ENCODE peak calls at places on chromosome 3, in seven cellular contexts. W is mesendoderm, S is IMR-90, R is neuronal stem cell, F is H9, U is H1, Z is mesenchymal stem cell. I is an unnamed sample.

GRCh38 chr3:15081960-15082664 is 16.8 kb downstream of the RBSN start:
- DNase-seq in W (no peak), R (no peak), Z (peak), F (no peak), S (peak), U (no peak), I (peak)

GRCh38 chr3:47398218-47398617 is 17.4 kb downstream of the PTPN23 start:
- DNase-seq in F (no peak), W (no peak), Z (no peak), R (no peak), S (peak), U (no peak), I (no peak)

GRCh38 chr3:24002129-24002528 is 57.0 kb downstream of the NR1D2 start:
- DNase-seq in F (no peak), Z (no peak), W (no peak), U (no peak), S (no peak), R (no peak), I (no peak)

GRCh38 chr3:188842628-188843027 is 329.1 kb upstream of the TPRG1 start:
- DNase-seq in W (no peak), S (peak), Z (peak), F (no peak), R (no peak), U (no peak), I (no peak)

GRCh38 chr3:64160000-64160690 is 65.1 kb downstream of the PRICKLE2 start:
- DNase-seq in U (no peak), S (no peak), Z (no peak), F (no peak), R (no peak), W (no peak), I (no peak)

GRCh38 chr3:159761377-159761776 is 227.3 kb upstream of the IL12A start:
- DNase-seq in F (no peak), R (no peak), W (no peak), U (no peak), Z (peak), S (peak), I (no peak)

GRCh38 chr3:184491867-184492615 is 69.5 kb upstream of the EPHB3 start:
- DNase-seq in W (no peak), S (no peak), Z (no peak), R (no peak), F (no peak), U (no peak), I (peak)

GRCh38 chr3:192571197-192571791 is 156.0 kb downstream of the FGF12 start:
- DNase-seq in Z (no peak), S (peak), U (no peak), W (no peak), F (peak), R (no peak), I (peak)

GRCh38 chr3:57079221-57079831 is 18.9 kb downstream of the SPATA12 start:
- DNase-seq in U (no peak), R (peak), Z (peak), F (peak), W (peak), S (no peak), I (peak)

GRCh38 chr3:45029661-45030060 is 3.6 kb downstream of the CLEC3B start:
- DNase-seq in S (peak), U (no peak), R (no peak), F (no peak), Z (no peak), W (no peak), I (peak)

GRCh38 chr3:55247666-55248065 is 239.4 kb downstream of the WNT5A start:
- DNase-seq in S (peak), R (no peak), Z (no peak), U (no peak), F (no peak), W (no peak), I (peak)

GRCh38 chr3:178320481-178321352 is 215.5 kb upstream of the KCNMB2 start:
- DNase-seq in R (no peak), Z (peak), W (no peak), U (no peak), S (peak), F (no peak), I (peak)

GRCh38 chr3:7630351-7630911 is 769.5 kb downstream of the GRM7 start:
- DNase-seq in Z (peak), S (no peak), F (no peak), U (no peak), W (peak), R (no peak), I (peak)

GRCh38 chr3:2166552-2166951 is 67.9 kb downstream of the CNTN4 start:
- DNase-seq in W (peak), U (no peak), Z (peak), R (no peak), S (no peak), F (no peak), I (no peak)

GRCh38 chr3:109804697-109805096 is 467.4 kb upstream of the DPPA4 start:
- DNase-seq in U (no peak), R (no peak), Z (no peak), W (no peak), F (no peak), S (no peak), I (no peak)

GRCh38 chr3:13888576-13888975 is 8.7 kb upstream of the WNT7A start:
- DNase-seq in S (no peak), F (no peak), W (no peak), R (no peak), U (no peak), Z (no peak), I (no peak)

GRCh38 chr3:62587169-62587568 is 213.8 kb upstream of the FEZF2 start:
- DNase-seq in R (no peak), S (peak), W (no peak), F (no peak), Z (peak), U (no peak), I (no peak)

DNA sequence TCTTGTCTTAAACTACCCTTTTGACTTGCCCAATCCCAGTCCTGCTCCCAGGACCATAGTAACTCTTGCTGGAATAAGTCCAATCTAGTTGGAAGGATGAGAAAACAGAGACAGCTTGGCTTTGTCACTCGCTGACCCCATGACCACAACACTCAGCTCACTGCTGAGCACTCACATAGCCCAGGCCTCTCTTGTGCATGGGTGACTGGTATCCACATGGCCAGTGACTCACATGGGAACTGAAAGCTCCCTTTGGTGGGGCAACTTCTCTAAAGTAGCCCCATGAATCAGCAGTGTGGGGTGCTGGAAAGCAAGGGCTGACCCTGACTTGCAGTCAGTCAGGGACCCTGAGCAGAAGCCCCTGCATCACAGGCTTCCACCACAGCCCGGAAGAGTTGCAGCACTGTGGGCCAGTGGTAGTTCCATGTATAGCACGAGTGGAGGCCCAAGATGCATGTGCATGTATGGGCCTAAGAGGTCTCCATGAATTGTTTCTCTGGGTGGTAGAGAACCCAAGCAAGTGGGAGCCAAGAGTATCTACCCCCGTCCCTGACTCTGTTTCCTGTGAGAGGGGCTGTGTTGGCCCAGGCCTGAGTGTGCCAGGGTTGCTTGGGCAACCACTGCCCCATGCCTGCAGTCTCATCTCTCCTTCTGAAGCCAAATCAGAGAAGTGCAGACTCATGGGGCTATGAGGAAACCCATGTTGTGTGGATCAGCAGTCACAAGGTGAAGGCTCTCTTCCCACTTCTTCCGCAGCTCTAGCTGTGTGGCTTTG is 62.1 kb upstream of the XCR1 start:
- DNase-seq in Z (peak), W (no peak), F (no peak), S (peak), R (no peak), U (no peak), I (peak)
- H2BK5ac ChIP-seq in Z (no peak), W (no peak), F (no peak), S (no peak), R (no peak), U (no peak), I (no peak)

DNA sequence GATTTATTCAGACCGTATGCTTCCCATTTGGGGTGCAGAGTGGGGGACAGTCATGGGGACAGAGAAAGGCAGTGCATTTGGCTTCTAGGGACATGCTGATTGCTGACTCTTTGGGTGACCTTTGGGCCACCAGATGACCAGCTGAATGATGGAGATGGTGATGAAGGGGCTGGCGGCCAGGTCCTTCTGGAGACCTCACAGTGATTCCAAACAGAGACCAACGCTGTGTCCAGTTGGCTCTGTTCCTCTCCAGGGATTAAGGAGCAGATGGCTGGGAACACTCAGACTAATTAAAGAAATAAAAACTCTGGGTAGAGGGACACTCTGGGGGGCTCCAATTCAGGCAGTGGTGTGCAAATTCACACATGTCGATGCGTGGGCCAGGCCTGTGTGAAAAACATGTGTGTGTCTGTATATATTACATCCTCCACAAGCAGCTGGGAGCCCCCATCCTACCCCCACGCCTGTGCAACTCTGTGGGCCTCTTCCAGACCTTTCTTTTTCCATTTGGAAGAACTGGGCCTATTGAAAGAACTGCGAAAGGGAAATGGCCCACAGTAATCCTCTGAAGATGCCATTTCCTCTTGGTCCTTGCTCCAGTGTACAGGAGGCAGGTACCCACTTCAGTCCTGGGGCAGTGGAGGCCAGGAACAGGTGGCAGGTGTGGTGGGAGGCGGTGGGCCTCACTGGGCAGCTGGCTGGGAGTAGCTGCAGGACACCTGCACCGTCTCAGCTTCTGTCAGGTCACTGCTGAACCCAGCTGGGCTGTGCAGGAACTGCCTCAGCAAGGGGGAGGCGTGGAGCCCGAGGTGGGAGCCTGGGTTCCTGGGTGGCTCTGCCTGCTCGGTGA is 8.9 kb downstream of the XIRP1 start:
- DNase-seq in Z (no peak), U (no peak), F (no peak), W (no peak), R (no peak), S (no peak), I (no peak)
- H2BK5ac ChIP-seq in Z (no peak), U (no peak), F (no peak), W (no peak), R (peak), S (no peak), I (no peak)

GRCh38 chr3:32583708-32584107 is 13.1 kb upstream of the DYNC1LI1 start:
- DNase-seq in S (peak), F (no peak), Z (peak), U (no peak), W (no peak), R (no peak), I (peak)
- H2BK5ac ChIP-seq in S (no peak), F (no peak), Z (no peak), U (no peak), W (no peak), R (no peak), I (no peak)

GRCh38 chr3:89950772-89951171 is 843.4 kb downstream of the EPHA3 start:
- DNase-seq in R (no peak), S (no peak), Z (no peak), U (no peak), F (no peak), W (no peak), I (no peak)
- H2BK5ac ChIP-seq in R (no peak), S (no peak), Z (no peak), U (no peak), F (no peak), W (peak), I (no peak)

GRCh38 chr3:120331071-120331470 is 18.1 kb downstream of the LRRC58 start:
- DNase-seq in U (no peak), W (no peak), S (no peak), F (no peak), Z (no peak), R (no peak), I (no peak)

GRCh38 chr3:120326784-120327183 is 22.4 kb downstream of the LRRC58 start:
- DNase-seq in F (no peak), R (no peak), U (no peak), W (no peak), Z (no peak), S (no peak), I (no peak)

GRCh38 chr3:120338517-120338916 is 10.6 kb downstream of the LRRC58 start:
- DNase-seq in F (no peak), U (no peak), S (no peak), Z (no peak), W (no peak), R (no peak), I (peak)

GRCh38 chr3:120332646-120333045 is 16.5 kb downstream of the LRRC58 start:
- DNase-seq in S (no peak), Z (no peak), U (no peak), W (no peak), R (no peak), F (no peak), I (no peak)
- H2BK5ac ChIP-seq in S (no peak), Z (no peak), U (no peak), W (no peak), R (no peak), F (no peak), I (no peak)

GRCh38 chr3:39224288-39224687 is 31.9 kb upstream of the XIRP1 start:
- DNase-seq in W (no peak), Z (no peak), R (no peak), U (no peak), S (no peak), F (no peak), I (no peak)
- H2BK5ac ChIP-seq in W (no peak), Z (no peak), R (no peak), U (no peak), S (no peak), F (no peak), I (no peak)

GRCh38 chr3:52330194-52330805 is 14.2 kb downstream of the DNAH1 start:
- DNase-seq in U (no peak), W (no peak), S (no peak), R (no peak), F (no peak), Z (no peak), I (no peak)
- H2BK5ac ChIP-seq in U (no peak), W (no peak), S (no peak), R (no peak), F (no peak), Z (no peak), I (no peak)

GRCh38 chr3:58216496-58217197 is 5.9 kb upstream of the DNASE1L3 start:
- DNase-seq in R (peak), U (no peak), W (no peak), Z (no peak), S (no peak), F (no peak), I (peak)

GRCh38 chr3:58217209-58217811 is 6.5 kb upstream of the DNASE1L3 start:
- DNase-seq in Z (peak), R (peak), F (peak), U (no peak), W (peak), S (peak), I (peak)

GRCh38 chr3:58218904-58219303 is 8.1 kb upstream of the DNASE1L3 start:
- DNase-seq in U (no peak), Z (no peak), S (no peak), F (no peak), R (no peak), W (no peak), I (no peak)

GRCh38 chr3:58222161-58222724 is 11.5 kb upstream of the DNASE1L3 start:
- DNase-seq in U (no peak), S (no peak), W (peak), R (no peak), Z (no peak), F (no peak), I (peak)
- H2BK5ac ChIP-seq in U (no peak), S (no peak), W (peak), R (no peak), Z (no peak), F (no peak), I (no peak)

DNA sequence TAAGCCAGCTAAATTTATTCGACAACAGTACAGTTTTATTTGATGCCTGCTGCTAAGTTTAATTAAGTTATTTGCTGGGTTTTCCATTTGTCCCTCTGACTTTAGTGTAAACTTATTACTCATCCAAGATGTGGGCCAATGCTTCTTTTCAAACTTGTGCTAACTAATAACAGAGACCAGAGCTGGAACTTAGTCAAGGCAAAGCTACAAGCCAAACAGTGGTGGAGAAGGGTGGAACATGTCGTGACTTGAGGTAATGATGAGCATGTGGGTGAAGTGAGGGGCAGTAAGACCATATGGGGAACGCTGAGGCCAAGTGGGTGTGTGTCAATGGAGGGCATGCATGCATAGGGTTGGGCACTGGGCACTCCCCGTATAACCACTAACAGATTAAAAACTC is 63.9 kb downstream of the NMD3 start:
- DNase-seq in Z (no peak), U (no peak), R (no peak), S (peak), F (no peak), W (no peak), I (no peak)
- H2BK5ac ChIP-seq in Z (no peak), U (no peak), R (no peak), S (no peak), F (no peak), W (no peak), I (no peak)